ENCODE peak calls at places on chromosomes 11 and 22, in nine cellular contexts. B, P, Q, M, D, V, N, O and W are unnamed samples.

GRCh38 chr11:70575396-70576060 is 177.2 kb downstream of the CTTN start:
- DNase-seq in D (peak), B (no peak), Q (no peak), M (no peak), N (no peak), P (no peak), V (no peak), O (no peak), W (no peak)

GRCh38 chr11:85725510-85726258 is 39.7 kb upstream of the CCDC89 start:
- DNase-seq in O (no peak), M (no peak), D (no peak), P (no peak), B (no peak), V (no peak), N (peak), Q (no peak), W (no peak)

GRCh38 chr11:100825610-100826009 is 138.5 kb downstream of the ARHGAP42 start:
- DNase-seq in N (no peak), V (no peak), B (no peak), Q (no peak), O (no peak), M (no peak), D (no peak), P (no peak), W (no peak)

GRCh38 chr22:28869736-28870135 is 13.6 kb upstream of the ZNRF3 start:
- DNase-seq in V (no peak), P (no peak), N (no peak), O (no peak), M (no peak), D (no peak), B (no peak), Q (no peak), W (no peak)

GRCh38 chr11:62544521-62545436 is 1.8 kb downstream of the AHNAK start:
- DNase-seq in O (no peak), Q (no peak), P (no peak), V (peak), N (no peak), B (no peak), D (no peak), M (no peak), W (no peak)

GRCh38 chr11:887589-887988 is 23.0 kb downstream of the CHID1 start:
- DNase-seq in D (no peak), V (no peak), B (no peak), P (no peak), N (no peak), Q (no peak), O (no peak), M (no peak), W (no peak)

GRCh38 chr11:129457321-129457720 is 81.7 kb downstream of the BARX2 start:
- DNase-seq in M (no peak), P (no peak), B (no peak), V (no peak), N (no peak), D (no peak), O (no peak), Q (no peak), W (no peak)

GRCh38 chr11:91199866-91200265 is 977.0 kb upstream of the CHORDC1 start:
- DNase-seq in N (peak), P (no peak), B (no peak), Q (no peak), O (no peak), V (no peak), M (no peak), D (no peak), W (no peak)

GRCh38 chr11:72983560-72983959 is 158.6 kb downstream of the FCHSD2 start:
- DNase-seq in V (no peak), Q (no peak), B (no peak), M (no peak), D (no peak), N (no peak), O (no peak), P (no peak), W (no peak)

GRCh38 chr11:12565406-12565805 is 108.8 kb upstream of the TEAD1 start:
- DNase-seq in P (no peak), N (no peak), Q (no peak), V (no peak), O (no peak), B (no peak), D (no peak), M (no peak), W (no peak)

GRCh38 chr22:48145738-48146137 is 1383.3 kb downstream of the TBC1D22A start:
- DNase-seq in Q (no peak), O (no peak), N (no peak), V (no peak), P (no peak), D (no peak), B (no peak), M (no peak), W (no peak)

GRCh38 chr11:47924184-47924671 is 56.1 kb upstream of the PTPRJ start:
- DNase-seq in N (peak), D (peak), P (no peak), M (no peak), O (no peak), V (no peak), B (peak), Q (no peak), W (no peak)

GRCh38 chr11:116481126-116481644 is 291.6 kb downstream of the BUD13 start:
- DNase-seq in Q (no peak), B (no peak), M (no peak), N (no peak), O (no peak), P (no peak), V (no peak), D (no peak), W (no peak)

GRCh38 chr22:46415816-46416536 is 80.5 kb downstream of the TRMU start:
- DNase-seq in B (no peak), P (no peak), Q (no peak), V (no peak), D (no peak), N (peak), M (no peak), O (no peak), W (no peak)

GRCh38 chr11:69867076-69868002 is 48.1 kb upstream of the FGF3 start:
- DNase-seq in B (peak), D (no peak), P (no peak), O (no peak), V (no peak), N (peak), Q (no peak), M (no peak), W (no peak)

GRCh38 chr22:37632174-37633081 is 7.0 kb upstream of the SH3BP1 start:
- DNase-seq in B (no peak), P (peak), D (no peak), Q (no peak), O (no peak), N (no peak), V (no peak), M (no peak), W (no peak)

GRCh38 chr22:26043031-26043430 is 126.2 kb upstream of the SEZ6L start:
- DNase-seq in P (no peak), B (no peak), D (no peak), M (no peak), V (no peak), N (no peak), Q (no peak), O (no peak), W (no peak)

GRCh38 chr22:46352691-46353386 is 17.3 kb downstream of the TRMU start:
- DNase-seq in N (peak), O (no peak), P (no peak), B (peak), M (no peak), V (peak), D (peak), Q (no peak), W (no peak)

GRCh38 chr11:101881586-101881985 is 33.2 kb upstream of the CEP126 start:
- DNase-seq in V (no peak), P (no peak), B (no peak), D (no peak), O (no peak), M (no peak), Q (no peak), N (no peak), W (no peak)

GRCh38 chr11:101885631-101886030 is 29.2 kb upstream of the CEP126 start:
- DNase-seq in D (no peak), M (no peak), Q (no peak), B (no peak), V (no peak), N (no peak), P (no peak), O (no peak), W (no peak)

DNA sequence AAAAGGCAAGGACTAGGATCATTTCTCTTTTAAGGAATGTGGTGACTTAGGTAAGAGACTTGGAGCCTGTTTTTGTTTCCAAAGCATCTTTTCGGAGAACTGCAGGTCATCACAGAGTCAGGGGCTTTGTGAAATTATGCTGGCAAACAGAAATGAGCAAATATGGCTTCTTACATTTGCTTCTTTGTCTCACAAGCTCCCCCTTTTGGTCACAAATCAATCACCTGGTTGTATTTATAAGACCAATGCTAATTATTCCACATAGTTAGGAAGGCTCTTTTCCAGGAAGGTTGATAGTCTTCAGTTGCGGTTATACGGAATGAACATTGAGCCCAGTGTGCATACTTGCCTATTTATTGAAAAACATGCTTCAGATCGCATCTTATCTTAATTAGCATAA is 34.6 kb upstream of the CEP126 start:
- DNase-seq in O (no peak), V (no peak), N (peak), P (no peak), Q (no peak), M (no peak), B (peak), D (no peak), W (no peak)
- TF ChIP-seq CTCF in O (no peak), V (no peak), N (peak), P (no peak), Q (no peak), M (peak), B (peak), D (peak), W (peak)

DNA sequence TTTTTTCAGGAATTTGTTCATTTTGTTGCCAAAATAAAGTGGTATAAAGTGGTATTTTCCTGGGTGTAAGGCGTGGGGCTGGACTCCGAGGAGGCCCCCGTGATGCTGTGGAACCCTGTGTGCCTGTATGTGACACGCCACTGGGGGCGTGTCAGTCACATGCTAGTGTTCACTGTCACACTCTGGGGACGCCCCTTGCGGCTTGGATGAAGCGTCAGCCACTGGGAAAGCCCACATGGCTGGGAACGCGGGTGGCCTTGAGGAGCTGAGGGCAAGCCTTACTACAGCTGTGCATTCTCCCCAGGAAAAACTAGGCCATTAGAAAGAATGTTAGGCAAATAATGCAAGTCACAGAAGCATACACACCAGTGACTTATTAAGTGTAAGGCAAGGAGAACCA is 77.0 kb upstream of the SLC25A18 start:
- DNase-seq in V (no peak), M (no peak), O (no peak), D (no peak), P (no peak), B (peak), Q (no peak), N (no peak), W (no peak)
- TF ChIP-seq CTCF in V (no peak), M (no peak), O (no peak), D (no peak), P (no peak), B (no peak), Q (no peak), N (no peak), W (no peak)

DNA sequence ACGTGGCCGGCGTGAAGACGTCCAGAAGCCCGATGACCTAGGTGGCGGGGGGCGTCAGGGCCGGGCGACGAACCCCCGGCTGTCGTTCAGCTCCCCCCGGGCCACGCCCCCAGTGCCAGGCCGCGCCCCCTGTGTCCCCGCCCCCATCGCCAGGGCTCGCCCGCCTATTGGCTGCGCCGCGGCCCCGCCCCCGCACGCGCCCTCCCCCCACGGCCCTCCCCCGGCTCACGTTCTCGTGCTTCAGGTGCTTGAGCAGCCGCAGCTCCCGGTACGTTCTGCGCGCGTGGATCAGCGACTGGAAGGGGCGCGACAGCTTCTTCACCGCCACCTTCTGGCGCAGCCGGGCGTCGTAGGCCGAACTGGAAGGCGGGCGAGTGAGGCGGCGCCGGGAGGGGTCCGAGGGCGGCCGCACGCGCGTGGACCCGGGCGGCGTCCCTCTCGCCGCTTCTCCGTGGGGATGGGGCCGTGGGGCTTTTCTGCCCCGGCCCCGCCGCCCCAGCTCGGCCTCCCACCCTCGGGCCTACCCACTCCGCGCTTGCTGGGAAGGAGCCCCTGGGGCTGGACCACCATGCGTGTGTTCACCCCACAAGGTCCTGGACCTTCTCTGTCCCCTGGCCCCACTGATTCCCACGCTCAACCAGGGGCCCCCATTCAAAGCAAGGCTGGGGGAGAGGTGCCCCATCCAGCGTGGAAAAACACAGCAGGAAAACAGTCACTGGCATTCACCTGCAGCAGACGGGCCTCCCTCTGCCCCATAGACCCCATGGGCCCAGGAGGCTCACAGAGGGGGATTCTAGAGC is 2.4 kb downstream of the MAPK11 start:
- DNase-seq in P (peak), B (peak), M (peak), V (peak), D (peak), Q (peak), N (peak), O (no peak), W (peak)
- TF ChIP-seq CTCF in P (peak), B (peak), M (no peak), V (peak), D (no peak), Q (no peak), N (peak), O (peak), W (no peak)

GRCh38 chr11:65591939-65592814 is 3.4 kb downstream of the KCNK7 start:
- DNase-seq in D (peak), V (peak), P (no peak), M (peak), O (no peak), N (peak), Q (no peak), B (no peak), W (no peak)
- TF ChIP-seq CTCF in D (no peak), V (peak), P (no peak), M (peak), O (no peak), N (peak), Q (no peak), B (no peak), W (no peak)

DNA sequence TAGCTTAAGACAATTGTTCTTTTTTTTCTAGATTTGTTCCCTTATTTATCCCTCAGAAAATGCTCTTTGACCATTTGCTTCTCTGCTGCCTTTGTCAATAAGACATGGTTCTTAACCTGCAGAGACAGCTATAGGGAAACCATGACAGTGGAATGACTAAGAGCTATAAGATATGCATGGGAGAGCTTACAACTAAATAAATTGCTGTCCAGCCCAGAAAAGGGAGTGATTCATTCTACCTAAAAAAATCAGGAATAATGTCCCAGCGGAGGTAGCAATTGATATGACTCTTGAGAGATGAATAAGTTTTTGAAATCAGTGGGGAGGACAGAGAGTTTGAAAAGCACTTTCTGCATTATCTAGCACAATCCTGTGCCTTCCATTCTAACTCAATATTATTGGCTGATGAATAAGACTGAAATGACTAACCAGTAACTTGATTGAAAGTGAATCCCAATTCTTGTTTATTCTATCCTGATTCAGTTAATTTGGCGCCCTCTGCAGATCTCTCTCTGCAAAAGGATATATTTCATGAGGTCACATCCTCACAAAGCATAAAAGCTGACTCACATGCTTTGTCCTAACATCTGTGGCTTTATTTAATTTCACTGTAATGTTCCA is 680.5 kb upstream of the API5 start:
- DNase-seq in Q (no peak), D (no peak), V (no peak), O (no peak), M (no peak), P (no peak), N (peak), B (peak), W (no peak)
- TF ChIP-seq CTCF in Q (no peak), D (no peak), V (no peak), O (no peak), M (no peak), P (no peak), N (no peak), B (no peak), W (peak)

GRCh38 chr11:93694109-93694508 is 32.6 kb downstream of the CEP295 start:
- DNase-seq in N (no peak), B (no peak), M (no peak), V (no peak), Q (no peak), O (no peak), P (no peak), D (no peak), W (no peak)
- TF ChIP-seq CTCF in N (peak), B (no peak), M (no peak), V (no peak), Q (no peak), O (no peak), P (no peak), D (no peak), W (no peak)